ENCODE peak calls at places on chromosomes 4 and X, in ten cellular contexts. One of them, this sample, is unnamed.

GRCh38 chrX:52867610-52868348 is at the start of gene XAGE3:
- DNase-seq in upper lobe of right lung: no peak
- DNase-seq in body of pancreas: no peak
- DNase-seq in uterus: no peak
- DNase-seq in neuronal stem cell: no peak
- DNase-seq in tibial artery: no peak
- DNase-seq in effector memory CD4-positive, alpha-beta T cell: no peak
- DNase-seq in AG09309: no peak
- DNase-seq in CD4-positive, alpha-beta memory T cell: no peak
- DNase-seq in CD8-positive, alpha-beta T cell: no peak
- DNase-seq in this sample: no peak

GRCh38 chr4:123587983-123588494 is 191.4 kb downstream of the SPRY1 start:
- DNase-seq in upper lobe of right lung: no peak
- DNase-seq in body of pancreas: peak; percentile 9
- DNase-seq in uterus: peak; percentile 18
- DNase-seq in neuronal stem cell: no peak
- DNase-seq in tibial artery: peak; percentile 25
- DNase-seq in effector memory CD4-positive, alpha-beta T cell: no peak
- DNase-seq in AG09309: peak; percentile 87
- DNase-seq in CD4-positive, alpha-beta memory T cell: no peak
- DNase-seq in CD8-positive, alpha-beta T cell: no peak
- DNase-seq in this sample: no peak

GRCh38 chr4:111398906-111399330 is 746.3 kb upstream of the FAM241A start:
- DNase-seq in upper lobe of right lung: no peak
- DNase-seq in body of pancreas: no peak
- DNase-seq in uterus: no peak
- DNase-seq in neuronal stem cell: no peak
- DNase-seq in tibial artery: no peak
- DNase-seq in effector memory CD4-positive, alpha-beta T cell: no peak
- DNase-seq in AG09309: peak; percentile 24
- DNase-seq in CD4-positive, alpha-beta memory T cell: no peak
- DNase-seq in CD8-positive, alpha-beta T cell: no peak
- DNase-seq in this sample: peak; percentile 8

GRCh38 chrX:43693602-43694406 is 37.7 kb downstream of the MAOA start:
- DNase-seq in upper lobe of right lung: peak; percentile 48
- DNase-seq in body of pancreas: peak; percentile 73
- DNase-seq in uterus: no peak
- DNase-seq in neuronal stem cell: no peak
- DNase-seq in tibial artery: no peak
- DNase-seq in effector memory CD4-positive, alpha-beta T cell: no peak
- DNase-seq in AG09309: no peak
- DNase-seq in CD4-positive, alpha-beta memory T cell: no peak
- DNase-seq in CD8-positive, alpha-beta T cell: no peak
- DNase-seq in this sample: no peak

GRCh38 chr4:13561673-13562072 is 17.4 kb upstream of the NKX3-2 start:
- DNase-seq in upper lobe of right lung: no peak
- DNase-seq in body of pancreas: no peak
- DNase-seq in uterus: no peak
- DNase-seq in neuronal stem cell: no peak
- DNase-seq in tibial artery: no peak
- DNase-seq in effector memory CD4-positive, alpha-beta T cell: no peak
- DNase-seq in AG09309: no peak
- DNase-seq in CD4-positive, alpha-beta memory T cell: no peak
- DNase-seq in CD8-positive, alpha-beta T cell: no peak
- DNase-seq in this sample: no peak

GRCh38 chr4:14168919-14169318 is 541.4 kb upstream of the BOD1L1 start:
- DNase-seq in upper lobe of right lung: no peak
- DNase-seq in body of pancreas: peak; percentile 79
- DNase-seq in uterus: no peak
- DNase-seq in neuronal stem cell: no peak
- DNase-seq in tibial artery: peak; percentile 43
- DNase-seq in effector memory CD4-positive, alpha-beta T cell: no peak
- DNase-seq in AG09309: peak; percentile 56
- DNase-seq in CD4-positive, alpha-beta memory T cell: no peak
- DNase-seq in CD8-positive, alpha-beta T cell: no peak
- DNase-seq in this sample: peak; percentile 49

GRCh38 chrX:118026631-118027030 is 90.0 kb downstream of the KLHL13 start:
- DNase-seq in upper lobe of right lung: no peak
- DNase-seq in body of pancreas: no peak
- DNase-seq in uterus: no peak
- DNase-seq in neuronal stem cell: no peak
- DNase-seq in tibial artery: no peak
- DNase-seq in effector memory CD4-positive, alpha-beta T cell: no peak
- DNase-seq in AG09309: no peak
- DNase-seq in CD4-positive, alpha-beta memory T cell: no peak
- DNase-seq in CD8-positive, alpha-beta T cell: no peak
- DNase-seq in this sample: no peak

GRCh38 chrX:11215191-11215921 is 77.9 kb upstream of the AMELX start:
- DNase-seq in upper lobe of right lung: no peak
- DNase-seq in body of pancreas: no peak
- DNase-seq in uterus: no peak
- DNase-seq in neuronal stem cell: no peak
- DNase-seq in tibial artery: no peak
- DNase-seq in effector memory CD4-positive, alpha-beta T cell: no peak
- DNase-seq in AG09309: no peak
- DNase-seq in CD4-positive, alpha-beta memory T cell: no peak
- DNase-seq in CD8-positive, alpha-beta T cell: no peak
- DNase-seq in this sample: no peak

GRCh38 chrX:40158036-40158706 is 60.4 kb upstream of the BCOR start:
- DNase-seq in upper lobe of right lung: peak; percentile 72
- DNase-seq in body of pancreas: no peak
- DNase-seq in uterus: peak; percentile 38
- DNase-seq in neuronal stem cell: no peak
- DNase-seq in tibial artery: no peak
- DNase-seq in effector memory CD4-positive, alpha-beta T cell: no peak
- DNase-seq in AG09309: no peak
- DNase-seq in CD4-positive, alpha-beta memory T cell: no peak
- DNase-seq in CD8-positive, alpha-beta T cell: no peak
- DNase-seq in this sample: no peak

GRCh38 chrX:39293203-39293602 is 491.9 kb downstream of the MID1IP1 start:
- DNase-seq in upper lobe of right lung: no peak
- DNase-seq in body of pancreas: no peak
- DNase-seq in uterus: no peak
- DNase-seq in neuronal stem cell: no peak
- DNase-seq in tibial artery: no peak
- DNase-seq in effector memory CD4-positive, alpha-beta T cell: no peak
- DNase-seq in AG09309: no peak
- DNase-seq in CD4-positive, alpha-beta memory T cell: no peak
- DNase-seq in CD8-positive, alpha-beta T cell: no peak
- DNase-seq in this sample: no peak

GRCh38 chr4:39357002-39357401 is 9.2 kb downstream of the RFC1 start:
- DNase-seq in upper lobe of right lung: no peak
- DNase-seq in body of pancreas: no peak
- DNase-seq in uterus: no peak
- DNase-seq in neuronal stem cell: no peak
- DNase-seq in tibial artery: no peak
- DNase-seq in effector memory CD4-positive, alpha-beta T cell: no peak
- DNase-seq in AG09309: no peak
- DNase-seq in CD4-positive, alpha-beta memory T cell: no peak
- DNase-seq in CD8-positive, alpha-beta T cell: no peak
- DNase-seq in this sample: no peak

GRCh38 chr4:169492436-169493163 is 119.8 kb downstream of the NEK1 start:
- DNase-seq in upper lobe of right lung: no peak
- DNase-seq in body of pancreas: no peak
- DNase-seq in uterus: no peak
- DNase-seq in neuronal stem cell: peak; percentile 30
- DNase-seq in tibial artery: no peak
- DNase-seq in effector memory CD4-positive, alpha-beta T cell: no peak
- DNase-seq in AG09309: no peak
- DNase-seq in CD4-positive, alpha-beta memory T cell: no peak
- DNase-seq in CD8-positive, alpha-beta T cell: peak; percentile 3
- DNase-seq in this sample: no peak

GRCh38 chr4:165580379-165580905 is 201.6 kb downstream of the CPE start:
- DNase-seq in upper lobe of right lung: no peak
- DNase-seq in body of pancreas: peak; percentile 17
- DNase-seq in uterus: no peak
- DNase-seq in neuronal stem cell: no peak
- DNase-seq in tibial artery: peak; percentile 22
- DNase-seq in effector memory CD4-positive, alpha-beta T cell: no peak
- DNase-seq in AG09309: peak; percentile 93
- DNase-seq in CD4-positive, alpha-beta memory T cell: no peak
- DNase-seq in CD8-positive, alpha-beta T cell: no peak
- DNase-seq in this sample: no peak

GRCh38 chrX:19958530-19959486 is 32.1 kb downstream of the BCLAF3 start:
- DNase-seq in upper lobe of right lung: no peak
- DNase-seq in body of pancreas: no peak
- DNase-seq in uterus: no peak
- DNase-seq in neuronal stem cell: no peak
- DNase-seq in tibial artery: no peak
- DNase-seq in effector memory CD4-positive, alpha-beta T cell: no peak
- DNase-seq in AG09309: no peak
- DNase-seq in CD4-positive, alpha-beta memory T cell: no peak
- DNase-seq in CD8-positive, alpha-beta T cell: no peak
- DNase-seq in this sample: no peak

GRCh38 chrX:103461156-103461555 is 58.1 kb downstream of the RAB40A start:
- DNase-seq in upper lobe of right lung: no peak
- DNase-seq in body of pancreas: no peak
- DNase-seq in uterus: no peak
- DNase-seq in neuronal stem cell: no peak
- DNase-seq in tibial artery: no peak
- DNase-seq in effector memory CD4-positive, alpha-beta T cell: no peak
- DNase-seq in AG09309: no peak
- DNase-seq in CD4-positive, alpha-beta memory T cell: no peak
- DNase-seq in CD8-positive, alpha-beta T cell: no peak
- DNase-seq in this sample: no peak

GRCh38 chrX:103467870-103468269 is 51.4 kb downstream of the RAB40A start:
- DNase-seq in upper lobe of right lung: no peak
- DNase-seq in body of pancreas: no peak
- DNase-seq in uterus: no peak
- DNase-seq in neuronal stem cell: no peak
- DNase-seq in tibial artery: no peak
- DNase-seq in effector memory CD4-positive, alpha-beta T cell: no peak
- DNase-seq in AG09309: no peak
- DNase-seq in CD4-positive, alpha-beta memory T cell: no peak
- DNase-seq in CD8-positive, alpha-beta T cell: no peak
- DNase-seq in this sample: no peak

GRCh38 chrX:103467156-103467555 is 52.1 kb downstream of the RAB40A start:
- DNase-seq in upper lobe of right lung: no peak
- DNase-seq in body of pancreas: no peak
- DNase-seq in uterus: no peak
- DNase-seq in neuronal stem cell: no peak
- DNase-seq in tibial artery: no peak
- DNase-seq in effector memory CD4-positive, alpha-beta T cell: no peak
- DNase-seq in AG09309: no peak
- DNase-seq in CD4-positive, alpha-beta memory T cell: no peak
- DNase-seq in CD8-positive, alpha-beta T cell: no peak
- DNase-seq in this sample: no peak

GRCh38 chrX:103464774-103465117 is 54.5 kb downstream of the RAB40A start:
- DNase-seq in upper lobe of right lung: peak; percentile 57
- DNase-seq in body of pancreas: peak; percentile 73
- DNase-seq in uterus: peak; percentile 69
- DNase-seq in neuronal stem cell: peak; percentile 51
- DNase-seq in tibial artery: peak; percentile 71
- DNase-seq in effector memory CD4-positive, alpha-beta T cell: peak; percentile 55
- DNase-seq in AG09309: no peak
- DNase-seq in CD4-positive, alpha-beta memory T cell: peak; percentile 78
- DNase-seq in CD8-positive, alpha-beta T cell: peak; percentile 54
- DNase-seq in this sample: peak; percentile 72

GRCh38 chrX:103464071-103464773 is 55.1 kb downstream of the RAB40A start:
- DNase-seq in upper lobe of right lung: no peak
- DNase-seq in body of pancreas: peak; percentile 17
- DNase-seq in uterus: no peak
- DNase-seq in neuronal stem cell: no peak
- DNase-seq in tibial artery: no peak
- DNase-seq in effector memory CD4-positive, alpha-beta T cell: no peak
- DNase-seq in AG09309: no peak
- DNase-seq in CD4-positive, alpha-beta memory T cell: no peak
- DNase-seq in CD8-positive, alpha-beta T cell: no peak
- DNase-seq in this sample: peak; percentile 19
- H3K4me3 ChIP-seq in upper lobe of right lung: peak overlapping the region; percentile 36
- H3K4me3 ChIP-seq in body of pancreas: no peak overlapping the region
- H3K4me3 ChIP-seq in uterus: peak overlapping the region; percentile 23
- H3K4me3 ChIP-seq in neuronal stem cell: no peak overlapping the region
- H3K4me3 ChIP-seq in tibial artery: peak overlapping the region; percentile 38
- H3K4me3 ChIP-seq in effector memory CD4-positive, alpha-beta T cell: peak overlapping the region; percentile 51
- H3K4me3 ChIP-seq in AG09309: peak overlapping the region; percentile 3
- H3K4me3 ChIP-seq in CD4-positive, alpha-beta memory T cell: no peak overlapping the region
- H3K4me3 ChIP-seq in CD8-positive, alpha-beta T cell: peak overlapping the region; percentile 43
- H3K4me3 ChIP-seq in this sample: no peak overlapping the region

DNA sequence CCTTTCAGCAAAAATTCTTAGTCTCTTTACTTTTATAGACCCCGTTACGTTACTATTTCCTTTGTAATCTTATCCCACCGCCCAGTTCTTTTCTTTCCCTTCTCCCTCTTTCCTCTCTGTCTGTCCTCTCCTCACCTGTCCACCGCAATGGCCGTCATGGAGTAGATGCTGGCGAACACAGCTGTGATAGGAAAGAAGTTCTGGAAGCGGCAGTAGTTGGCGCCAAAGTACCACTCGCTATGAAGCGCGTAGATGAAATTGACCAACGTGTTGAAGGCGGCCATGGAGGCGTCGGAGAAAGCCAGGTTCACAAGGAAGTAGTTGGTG is 829 bp downstream of the TACR3 start:
- DNase-seq in upper lobe of right lung: no peak
- DNase-seq in body of pancreas: no peak
- DNase-seq in uterus: no peak
- DNase-seq in neuronal stem cell: no peak
- DNase-seq in tibial artery: no peak
- DNase-seq in effector memory CD4-positive, alpha-beta T cell: no peak
- DNase-seq in AG09309: no peak
- DNase-seq in CD4-positive, alpha-beta memory T cell: no peak
- DNase-seq in CD8-positive, alpha-beta T cell: no peak
- DNase-seq in this sample: no peak
- H3K4me3 ChIP-seq in upper lobe of right lung: no peak overlapping the region
- H3K4me3 ChIP-seq in body of pancreas: no peak overlapping the region
- H3K4me3 ChIP-seq in uterus: no peak overlapping the region
- H3K4me3 ChIP-seq in neuronal stem cell: peak overlapping the region; percentile 33
- H3K4me3 ChIP-seq in tibial artery: no peak overlapping the region
- H3K4me3 ChIP-seq in effector memory CD4-positive, alpha-beta T cell: no peak overlapping the region
- H3K4me3 ChIP-seq in AG09309: no peak overlapping the region
- H3K4me3 ChIP-seq in CD4-positive, alpha-beta memory T cell: no peak overlapping the region
- H3K4me3 ChIP-seq in CD8-positive, alpha-beta T cell: no peak overlapping the region
- H3K4me3 ChIP-seq in this sample: no peak overlapping the region

GRCh38 chr4:4869731-4870483 is 10.4 kb downstream of the MSX1 start:
- DNase-seq in upper lobe of right lung: no peak
- DNase-seq in body of pancreas: no peak
- DNase-seq in uterus: no peak
- DNase-seq in neuronal stem cell: peak; percentile 48
- DNase-seq in tibial artery: no peak
- DNase-seq in effector memory CD4-positive, alpha-beta T cell: no peak
- DNase-seq in AG09309: no peak
- DNase-seq in CD4-positive, alpha-beta memory T cell: no peak
- DNase-seq in CD8-positive, alpha-beta T cell: no peak
- DNase-seq in this sample: no peak
- H3K4me3 ChIP-seq in upper lobe of right lung: no peak overlapping the region
- H3K4me3 ChIP-seq in body of pancreas: no peak overlapping the region
- H3K4me3 ChIP-seq in uterus: no peak overlapping the region
- H3K4me3 ChIP-seq in neuronal stem cell: no peak overlapping the region
- H3K4me3 ChIP-seq in tibial artery: no peak overlapping the region
- H3K4me3 ChIP-seq in effector memory CD4-positive, alpha-beta T cell: no peak overlapping the region
- H3K4me3 ChIP-seq in AG09309: no peak overlapping the region
- H3K4me3 ChIP-seq in CD4-positive, alpha-beta memory T cell: no peak overlapping the region
- H3K4me3 ChIP-seq in CD8-positive, alpha-beta T cell: no peak overlapping the region
- H3K4me3 ChIP-seq in this sample: no peak overlapping the region

DNA sequence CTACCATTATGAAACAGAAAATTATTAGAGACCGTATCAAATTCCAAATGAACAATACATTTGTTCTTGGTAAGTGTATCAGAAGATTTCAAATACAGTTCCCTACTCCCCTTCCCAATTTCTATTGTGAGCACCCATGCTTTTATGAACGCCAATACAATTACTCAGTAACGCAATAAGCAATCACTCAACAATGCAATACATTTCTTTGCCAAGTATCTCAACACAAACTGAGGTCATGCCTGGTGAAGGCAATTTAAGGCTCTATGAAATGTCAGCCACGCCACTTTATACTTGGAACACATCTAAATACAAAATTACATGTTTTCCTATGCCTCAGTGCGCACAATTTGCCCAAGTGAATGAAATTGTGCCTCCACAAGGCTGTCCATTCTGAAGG is 712 bp downstream of the PNPLA4 start:
- DNase-seq in upper lobe of right lung: no peak
- DNase-seq in body of pancreas: no peak
- DNase-seq in uterus: no peak
- DNase-seq in neuronal stem cell: no peak
- DNase-seq in tibial artery: no peak
- DNase-seq in effector memory CD4-positive, alpha-beta T cell: no peak
- DNase-seq in AG09309: no peak
- DNase-seq in CD4-positive, alpha-beta memory T cell: no peak
- DNase-seq in CD8-positive, alpha-beta T cell: no peak
- DNase-seq in this sample: no peak
- H3K4me3 ChIP-seq in upper lobe of right lung: peak overlapping the region; percentile 57
- H3K4me3 ChIP-seq in body of pancreas: no peak overlapping the region
- H3K4me3 ChIP-seq in uterus: peak overlapping the region; percentile 57
- H3K4me3 ChIP-seq in neuronal stem cell: peak overlapping the region; percentile 63
- H3K4me3 ChIP-seq in tibial artery: peak overlapping the region; percentile 55
- H3K4me3 ChIP-seq in effector memory CD4-positive, alpha-beta T cell: peak overlapping the region; percentile 55
- H3K4me3 ChIP-seq in AG09309: peak overlapping the region; percentile 70
- H3K4me3 ChIP-seq in CD4-positive, alpha-beta memory T cell: no peak overlapping the region
- H3K4me3 ChIP-seq in CD8-positive, alpha-beta T cell: peak overlapping the region; percentile 85
- H3K4me3 ChIP-seq in this sample: no peak overlapping the region